ENCODE peak calls at places on chromosomes 6 and 20, in six cellular contexts. O is keratinocyte; Y is PC-3; D is CD8-positive, alpha-beta T cell; N is sigmoid colon; L is SK-N-SH. S is an unnamed sample. For H3K4me1, the result is how much of the 10 kb centered on the place peaks cover.

GRCh38 chr6:111872521-111873177 is 603 bp downstream of the FYN start:
- DNase-seq in O (no peak), Y (no peak), D (peak), N (peak), L (peak), S (no peak)

GRCh38 chr20:4985658-4986057 is 15.7 kb downstream of the SLC23A2 start:
- DNase-seq in O (no peak), Y (no peak), D (no peak), N (no peak), L (peak), S (no peak)

GRCh38 chr20:17866234-17867001 is 102.2 kb downstream of the SNX5 start:
- DNase-seq in O (no peak), Y (no peak), D (no peak), N (no peak), L (no peak), S (no peak)

GRCh38 chr20:4898282-4898681 is 103.0 kb downstream of the SLC23A2 start:
- DNase-seq in O (peak), Y (peak), D (no peak), N (no peak), L (no peak), S (no peak)

GRCh38 chr6:15948930-15949900 is 179.7 kb upstream of the MYLIP start:
- DNase-seq in O (no peak), Y (peak), D (no peak), N (no peak), L (peak), S (no peak)

GRCh38 chr6:130190701-130191375 is 31.9 kb downstream of the SAMD3 start:
- DNase-seq in O (no peak), Y (no peak), D (no peak), N (no peak), L (no peak), S (no peak)

GRCh38 chr20:54938707-54939106 is 463.3 kb downstream of the DOK5 start:
- DNase-seq in O (no peak), Y (no peak), D (no peak), N (no peak), L (peak), S (no peak)

GRCh38 chr20:3716195-3716834 is 3.9 kb upstream of the SIGLEC1 start:
- DNase-seq in O (no peak), Y (peak), D (no peak), N (peak), L (peak), S (peak)

GRCh38 chr6:109406196-109406595 is 23.9 kb upstream of the CD164 start:
- DNase-seq in O (no peak), Y (no peak), D (no peak), N (no peak), L (no peak), S (no peak)

GRCh38 chr6:75479712-75480111 is 13.9 kb downstream of the FILIP1 start:
- DNase-seq in O (no peak), Y (no peak), D (no peak), N (no peak), L (no peak), S (no peak)

GRCh38 chr6:24492475-24492874 is 2.3 kb upstream of the ALDH5A1 start:
- DNase-seq in O (no peak), Y (no peak), D (no peak), N (no peak), L (no peak), S (no peak)

GRCh38 chr6:68313911-68314310 is 321.2 kb upstream of the ADGRB3 start:
- DNase-seq in O (no peak), Y (peak), D (no peak), N (no peak), L (no peak), S (no peak)

GRCh38 chr20:33777831-33778230 is 33.3 kb upstream of the CHMP4B start:
- DNase-seq in O (no peak), Y (no peak), D (no peak), N (no peak), L (no peak), S (no peak)

GRCh38 chr6:82553863-82554531 is 190.4 kb downstream of the TPBG start:
- DNase-seq in O (no peak), Y (no peak), D (no peak), N (no peak), L (no peak), S (no peak)

GRCh38 chr6:166228425-166228824 is 60.8 kb upstream of the TBXT start:
- DNase-seq in O (no peak), Y (no peak), D (no peak), N (no peak), L (no peak), S (no peak)
- H3K4me1 ChIP-seq in O (under half), Y (under half), D (under half), N (under half), L (under half), S (under half)

GRCh38 chr20:52039746-52040145 is 151.8 kb downstream of the ZFP64 start:
- DNase-seq in O (no peak), Y (no peak), D (no peak), N (no peak), L (no peak), S (no peak)
- H3K4me1 ChIP-seq in O (under half), Y (under half), D (under half), N (under half), L (under half), S (under half)

DNA sequence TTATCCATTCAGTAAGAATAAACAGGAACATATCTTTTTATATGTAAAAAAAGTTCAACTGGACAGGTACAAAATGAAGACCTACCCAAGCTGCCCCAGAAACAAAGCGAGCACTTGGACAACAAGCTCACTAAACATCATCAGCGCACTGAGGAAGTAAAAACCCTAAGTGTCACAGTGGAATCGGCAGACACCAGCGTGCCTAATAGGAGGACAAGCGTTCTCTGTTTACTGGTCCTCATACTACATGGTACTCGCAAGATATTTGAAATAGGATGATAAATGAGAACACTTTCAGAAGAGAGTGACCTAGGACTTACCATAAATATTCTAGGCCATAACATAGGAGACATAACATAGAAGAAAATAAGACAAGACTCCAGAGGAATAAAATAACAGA is 18.2 kb downstream of the MAP7 start:
- DNase-seq in O (no peak), Y (no peak), D (no peak), N (no peak), L (no peak), S (no peak)
- H3K4me1 ChIP-seq in O (under half), Y (under half), D (under half), N (under half), L (under half), S (under half)

DNA sequence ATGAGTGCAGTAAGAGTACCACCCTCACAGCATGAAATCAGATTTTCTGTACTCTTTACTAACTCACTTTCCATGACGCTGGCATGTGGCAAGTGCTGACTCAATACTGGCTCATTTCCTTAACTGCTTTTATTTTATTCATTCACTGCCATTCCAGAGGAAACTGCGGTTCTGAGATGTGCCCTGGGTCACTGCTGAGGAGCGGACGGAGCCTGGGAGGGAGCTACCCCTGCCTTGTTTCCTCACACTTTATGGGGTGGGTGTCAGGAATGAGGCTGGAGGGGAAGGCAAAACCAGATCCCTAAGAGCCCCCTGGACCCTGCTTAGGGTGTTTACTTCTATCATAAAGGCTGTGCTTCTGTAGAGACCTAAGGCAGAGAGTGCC is 14.4 kb downstream of the NT5E start:
- DNase-seq in O (no peak), Y (peak), D (no peak), N (no peak), L (no peak), S (no peak)
- H3K4me1 ChIP-seq in O (half or more), Y (half or more), D (half or more), N (under half), L (half or more), S (under half)

GRCh38 chr6:56772737-56773184 is 130.1 kb upstream of the DST start:
- DNase-seq in O (no peak), Y (peak), D (no peak), N (peak), L (no peak), S (no peak)
- H3K4me1 ChIP-seq in O (under half), Y (under half), D (under half), N (under half), L (under half), S (under half)

DNA sequence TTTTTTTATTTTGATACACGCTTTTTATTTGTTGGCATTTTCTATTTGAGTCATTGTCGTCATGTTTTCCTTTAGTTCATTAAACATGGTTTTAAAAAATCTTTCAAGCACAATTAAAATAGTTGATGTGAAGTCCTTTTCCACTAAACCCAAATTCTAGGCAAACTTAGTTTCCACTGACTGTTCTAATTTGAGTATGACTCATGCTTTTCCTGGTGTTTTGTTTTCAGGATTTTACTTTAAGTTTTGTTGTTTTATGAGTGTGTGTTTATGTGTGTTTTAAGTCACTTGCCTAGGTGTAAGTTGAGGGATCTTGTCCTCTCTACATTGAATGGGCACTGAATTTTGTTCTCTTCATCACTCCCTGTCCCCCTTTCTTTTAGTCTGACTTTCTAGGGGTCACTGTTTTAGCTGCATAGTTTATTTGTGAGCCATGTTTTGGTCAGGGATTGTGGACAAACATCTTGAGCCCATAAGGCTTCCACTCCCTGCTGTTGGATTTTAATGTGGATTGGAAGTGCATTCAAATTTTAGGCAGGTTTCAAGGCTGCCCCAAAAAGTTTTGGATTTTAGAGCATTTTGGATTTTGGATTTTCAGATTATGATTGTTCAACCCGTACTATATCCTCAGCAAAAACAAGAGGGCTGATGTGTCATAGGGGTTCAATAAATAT is 94.8 kb downstream of the CDYL start:
- DNase-seq in O (no peak), Y (peak), D (no peak), N (no peak), L (no peak), S (no peak)
- H3K4me1 ChIP-seq in O (under half), Y (under half), D (under half), N (under half), L (under half), S (under half)

S was measured in iPS DF 6.9.